ENCODE peak calls at places on chromosome 18, in five cellular contexts. H is fibroblast of lung, B is neuronal stem cell, F is neural progenitor cell, P is colonic mucosa. U is an unnamed sample.

GRCh38 chr18:66534110-66534509 is 69.8 kb downstream of the CDH19 start:
- DNase-seq in B (no peak), F (no peak), P (no peak), H (no peak), U (no peak)

GRCh38 chr18:79707671-79708070 is 28.1 kb downstream of the CTDP1 start:
- DNase-seq in H (no peak), F (no peak), P (no peak), B (no peak), U (no peak)

GRCh38 chr18:78406743-78407455 is 572.7 kb upstream of the SALL3 start:
- DNase-seq in B (no peak), H (no peak), F (no peak), P (peak), U (no peak)

GRCh38 chr18:7847357-7847756 is 280.2 kb downstream of the PTPRM start:
- DNase-seq in H (no peak), P (no peak), B (no peak), F (no peak), U (no peak)

GRCh38 chr18:4987452-4988405 is 209.3 kb downstream of the AKAIN1 start:
- DNase-seq in F (peak), B (peak), H (no peak), P (no peak), U (no peak)

GRCh38 chr18:39776766-39777165 is 2178.3 kb upstream of the PIK3C3 start:
- DNase-seq in F (no peak), B (no peak), H (no peak), P (no peak), U (no peak)

GRCh38 chr18:44636241-44636640 is 44.4 kb upstream of the SETBP1 start:
- DNase-seq in H (no peak), B (no peak), P (no peak), F (no peak), U (no peak)

GRCh38 chr18:69677595-69677994 is 270.1 kb downstream of the CD226 start:
- DNase-seq in H (no peak), P (no peak), B (no peak), F (no peak), U (no peak)

GRCh38 chr18:58716046-58716766 is 44.9 kb downstream of the MALT1 start:
- DNase-seq in P (no peak), B (no peak), H (peak), F (no peak), U (no peak)

GRCh38 chr18:38663682-38664081 is 1098.1 kb upstream of the CELF4 start:
- DNase-seq in P (no peak), H (no peak), B (no peak), F (no peak), U (no peak)

GRCh38 chr18:63290456-63291200 is 28.9 kb downstream of the BCL2 start:
- DNase-seq in F (peak), B (no peak), P (no peak), H (no peak), U (no peak)

GRCh38 chr18:69216390-69216789 is 184.3 kb upstream of the DOK6 start:
- DNase-seq in H (peak), F (no peak), P (no peak), B (no peak), U (no peak)

GRCh38 chr18:51128533-51128932 is 68.9 kb downstream of the MEX3C start:
- DNase-seq in P (no peak), B (no peak), H (no peak), F (no peak), U (no peak)

GRCh38 chr18:58105908-58106673 is 62.1 kb downstream of the NEDD4L start:
- DNase-seq in H (peak), F (no peak), B (no peak), P (no peak), U (no peak)

GRCh38 chr18:46250084-46250811 is 146.1 kb downstream of the HAUS1 start:
- DNase-seq in B (no peak), H (peak), P (peak), F (no peak), U (peak)

GRCh38 chr18:78768221-78768620 is 211.4 kb upstream of the SALL3 start:
- DNase-seq in F (no peak), H (no peak), P (no peak), B (no peak), U (no peak)

GRCh38 chr18:48735070-48735676 is 196.3 kb downstream of the CTIF start:
- DNase-seq in B (no peak), P (no peak), H (peak), F (peak), U (no peak)

GRCh38 chr18:79750980-79751571 is 46.7 kb upstream of the KCNG2 start:
- DNase-seq in B (no peak), H (no peak), P (peak), F (no peak), U (no peak)

GRCh38 chr18:11040823-11041712 is 108.3 kb downstream of the PIEZO2 start:
- DNase-seq in P (peak), H (peak), F (peak), B (peak), U (no peak)

GRCh38 chr18:6069539-6069938 is 174.2 kb upstream of the TMEM200C start:
- DNase-seq in F (no peak), B (no peak), H (peak), P (no peak), U (no peak)

GRCh38 chr18:1513519-1513918 is 608.8 kb downstream of the ADCYAP1 start:
- DNase-seq in B (no peak), P (no peak), H (no peak), F (no peak), U (no peak)

GRCh38 chr18:79056827-79057367 is 12.3 kb upstream of the ATP9B start:
- DNase-seq in F (no peak), H (no peak), P (no peak), B (no peak), U (no peak)

GRCh38 chr18:10239138-10239537 is 215.3 kb upstream of the APCDD1 start:
- DNase-seq in H (peak), B (no peak), P (no peak), F (no peak), U (no peak)

GRCh38 chr18:74171910-74172606 is 23.7 kb downstream of the TIMM21 start:
- DNase-seq in B (no peak), H (no peak), P (no peak), F (no peak), U (no peak)
- H3K9ac ChIP-seq in B (no peak), H (no peak), P (no peak), F (no peak), U (no peak)

DNA sequence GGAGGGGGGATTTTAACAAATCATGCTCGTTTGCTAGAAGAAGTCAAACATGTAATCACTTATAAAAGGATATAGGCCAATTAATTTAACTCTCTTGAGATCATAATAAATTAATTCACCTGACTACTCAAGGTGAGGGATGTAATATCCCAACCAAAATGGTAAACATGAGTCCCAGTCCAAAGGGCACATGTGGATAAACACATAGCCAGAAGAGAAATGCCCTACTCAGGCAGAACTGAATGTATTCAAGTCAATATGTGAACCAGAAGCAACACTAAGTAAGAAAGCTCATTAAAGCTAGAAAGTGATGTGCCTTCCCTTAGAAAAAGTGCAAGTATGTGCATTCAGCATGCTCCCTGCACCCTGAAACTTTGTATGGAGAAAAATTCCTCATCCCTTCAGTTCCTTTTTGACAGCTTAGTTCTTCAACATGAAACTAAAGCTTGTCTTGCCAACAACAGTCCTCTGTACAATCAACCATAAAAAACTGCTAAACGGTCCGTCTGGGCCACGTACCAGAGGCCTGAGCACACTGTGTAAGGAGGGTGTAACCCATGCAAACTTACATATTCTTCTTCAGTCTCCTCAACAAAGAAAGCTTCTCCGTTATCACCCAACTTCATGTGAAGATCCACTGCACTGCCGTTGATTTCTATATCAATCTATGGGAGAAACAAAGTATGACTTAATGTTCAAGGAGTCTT is 58.9 kb downstream of the LPIN2 start:
- DNase-seq in H (no peak), F (no peak), P (no peak), B (no peak), U (no peak)
- H3K9ac ChIP-seq in H (no peak), F (no peak), P (no peak), B (no peak), U (no peak)

DNA sequence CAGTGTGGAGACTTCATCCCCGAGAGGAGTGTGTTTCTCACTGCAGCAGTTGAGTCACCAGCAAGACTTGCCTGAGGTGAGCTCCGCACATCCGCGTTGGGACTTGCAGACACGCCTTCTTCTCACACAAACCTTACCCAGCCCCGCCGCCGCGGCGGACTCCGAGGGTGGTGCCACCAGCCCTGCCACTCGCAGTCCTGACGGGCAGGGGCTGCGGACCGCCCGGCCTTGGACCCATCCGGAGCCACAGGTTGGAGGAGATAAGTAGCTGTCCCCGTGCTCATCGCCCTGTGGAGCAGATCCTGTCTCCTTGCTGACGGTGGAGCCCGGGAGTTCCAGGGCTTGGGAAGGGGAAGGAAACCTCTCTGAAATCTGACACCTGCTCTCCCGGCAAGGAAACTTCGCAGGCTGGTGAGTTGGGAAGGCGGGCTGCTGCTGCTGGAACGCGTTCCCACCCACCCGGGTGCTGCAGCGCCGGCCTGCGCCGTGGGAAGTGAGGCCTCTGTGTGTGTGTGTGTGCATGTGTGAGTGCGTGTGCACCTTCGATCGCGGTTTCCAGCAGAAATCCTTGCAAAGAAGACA is at the start of gene RAB27B:
- DNase-seq in H (peak), B (peak), F (peak), P (peak), U (no peak)
- H3K9ac ChIP-seq in H (peak), B (peak), F (no peak), P (peak), U (peak)

GRCh38 chr18:61609131-61609530 is 275.9 kb downstream of the CDH20 start:
- DNase-seq in H (no peak), B (no peak), P (no peak), F (no peak), U (no peak)
- H3K9ac ChIP-seq in H (no peak), B (no peak), P (no peak), F (no peak), U (no peak)

GRCh38 chr18:74497308-74497640 is 1.1 kb downstream of the CNDP2 start:
- DNase-seq in H (no peak), F (no peak), B (no peak), P (no peak), U (no peak)
- H3K9ac ChIP-seq in H (no peak), F (no peak), B (no peak), P (peak), U (peak)

DNA sequence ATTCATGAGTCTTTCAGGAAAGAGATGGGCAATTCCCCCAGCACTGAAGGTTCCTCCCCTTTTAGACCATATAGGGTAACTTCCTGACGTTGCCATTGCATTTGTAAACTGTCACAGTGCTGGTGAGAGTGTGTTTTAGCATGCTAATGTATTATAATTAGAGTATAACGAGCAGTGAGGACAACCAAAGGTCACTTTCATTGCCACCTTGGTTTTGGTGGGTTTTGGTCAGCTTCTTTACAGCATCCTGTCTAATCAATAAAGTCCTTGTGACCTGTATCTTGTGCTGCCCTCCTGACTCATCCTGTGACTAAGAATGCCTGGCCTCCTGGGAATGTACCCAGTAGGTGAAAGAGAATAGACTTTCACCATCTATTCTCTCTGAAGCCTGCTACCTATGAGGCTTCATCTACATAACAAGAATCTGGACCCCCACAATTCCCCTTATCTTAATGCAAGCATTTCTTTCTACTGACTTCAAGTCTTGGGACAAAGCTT is 148.7 kb downstream of the CABLES1 start:
- DNase-seq in B (no peak), H (peak), P (no peak), F (no peak), U (no peak)
- H3K9ac ChIP-seq in B (no peak), H (no peak), P (no peak), F (no peak), U (no peak)

U was measured in SK-N-MC.